ENCODE peak calls at places on chromosomes 6 and 20, in eight cellular contexts. R is cardiac fibroblast, Q is MM.1S, D is cardiac muscle cell, I is GM12865, U is astrocyte, H is right lobe of liver, O is fibroblast of the aortic adventitia. V is an unnamed sample.

GRCh38 chr6:38794682-38795081 is 79.6 kb downstream of the DNAH8 start:
- DNase-seq in R (no peak), Q (no peak), D (no peak), I (no peak), U (no peak), H (no peak), O (no peak), V (no peak)

GRCh38 chr6:31162463-31163165 is 4.2 kb downstream of the TCF19 start:
- DNase-seq in R (no peak), Q (no peak), D (no peak), I (no peak), U (no peak), H (no peak), O (no peak), V (no peak)

GRCh38 chr6:158564243-158565121 is 4.6 kb downstream of the TMEM181 start:
- DNase-seq in R (no peak), Q (no peak), D (no peak), I (no peak), U (no peak), H (peak; percentile 40), O (no peak), V (no peak)

GRCh38 chr6:46042355-46042999 is 26.8 kb upstream of the CLIC5 start:
- DNase-seq in R (peak; percentile 67), Q (peak; percentile 35), D (peak; percentile 65), I (peak; percentile 41), U (peak; percentile 24), H (no peak), O (peak; percentile 42), V (no peak)

GRCh38 chr20:59632426-59633113 is 28.2 kb downstream of the PHACTR3 start:
- DNase-seq in R (no peak), Q (no peak), D (no peak), I (no peak), U (no peak), H (no peak), O (no peak), V (no peak)

GRCh38 chr6:33298773-33299236 is at the start of gene RGL2:
- DNase-seq in R (peak; percentile 80), Q (peak; percentile 67), D (peak; percentile 63), I (peak; percentile 76), U (no peak), H (peak; percentile 85), O (peak; percentile 45), V (no peak)

GRCh38 chr6:53792973-53793317 is 1.9 kb upstream of the LRRC1 start:
- DNase-seq in R (no peak), Q (no peak), D (no peak), I (no peak), U (no peak), H (no peak), O (no peak), V (no peak)

GRCh38 chr6:169841907-169842606 is 90.6 kb downstream of the ERMARD start:
- DNase-seq in R (no peak), Q (no peak), D (no peak), I (no peak), U (no peak), H (no peak), O (no peak), V (no peak)

GRCh38 chr6:63589955-63590411 is 17.7 kb downstream of the LOC128125822 start:
- DNase-seq in R (no peak), Q (no peak), D (no peak), I (no peak), U (no peak), H (no peak), O (no peak), V (no peak)

GRCh38 chr6:46993846-46994245 is 48.3 kb downstream of the ADGRF1 start:
- DNase-seq in R (peak; percentile 40), Q (no peak), D (no peak), I (no peak), U (peak; percentile 99), H (no peak), O (peak; percentile 85), V (peak; percentile 2)

GRCh38 chr6:115896538-115897129 is 164.1 kb downstream of the FRK start:
- DNase-seq in R (peak; percentile 52), Q (peak; percentile 22), D (peak; percentile 49), I (peak; percentile 50), U (peak; percentile 19), H (no peak), O (peak; percentile 35), V (no peak)

GRCh38 chr20:16541226-16541625 is 32.0 kb downstream of the KIF16B start:
- DNase-seq in R (no peak), Q (no peak), D (no peak), I (no peak), U (no peak), H (peak; percentile 86), O (no peak), V (no peak)

GRCh38 chr6:135658916-135659315 is 161.4 kb upstream of the AHI1 start:
- DNase-seq in R (no peak), Q (no peak), D (no peak), I (no peak), U (no peak), H (no peak), O (no peak), V (no peak)

GRCh38 chr20:56322661-56323060 is 36.1 kb upstream of the FAM210B start:
- DNase-seq in R (no peak), Q (no peak), D (no peak), I (no peak), U (no peak), H (no peak), O (peak; percentile 50), V (no peak)

GRCh38 chr20:48718914-48719578 is 108.8 kb downstream of the PREX1 start:
- DNase-seq in R (no peak), Q (no peak), D (no peak), I (peak; percentile 74), U (no peak), H (no peak), O (no peak), V (no peak)

GRCh38 chr6:105832358-105832757 is 253.8 kb upstream of the PRDM1 start:
- DNase-seq in R (no peak), Q (no peak), D (no peak), I (no peak), U (no peak), H (no peak), O (no peak), V (no peak)

GRCh38 chr6:26202811-26203583 is 115.8 kb downstream of the HFE start:
- DNase-seq in R (no peak), Q (no peak), D (no peak), I (no peak), U (no peak), H (no peak), O (no peak), V (no peak)
- H3K4me3 ChIP-seq in R (no peak overlapping the region), Q (no peak overlapping the region), D (peak overlapping the region; percentile 72), I (no peak overlapping the region), U (no peak overlapping the region), H (no peak overlapping the region), O (no peak overlapping the region), V (no peak overlapping the region)

DNA sequence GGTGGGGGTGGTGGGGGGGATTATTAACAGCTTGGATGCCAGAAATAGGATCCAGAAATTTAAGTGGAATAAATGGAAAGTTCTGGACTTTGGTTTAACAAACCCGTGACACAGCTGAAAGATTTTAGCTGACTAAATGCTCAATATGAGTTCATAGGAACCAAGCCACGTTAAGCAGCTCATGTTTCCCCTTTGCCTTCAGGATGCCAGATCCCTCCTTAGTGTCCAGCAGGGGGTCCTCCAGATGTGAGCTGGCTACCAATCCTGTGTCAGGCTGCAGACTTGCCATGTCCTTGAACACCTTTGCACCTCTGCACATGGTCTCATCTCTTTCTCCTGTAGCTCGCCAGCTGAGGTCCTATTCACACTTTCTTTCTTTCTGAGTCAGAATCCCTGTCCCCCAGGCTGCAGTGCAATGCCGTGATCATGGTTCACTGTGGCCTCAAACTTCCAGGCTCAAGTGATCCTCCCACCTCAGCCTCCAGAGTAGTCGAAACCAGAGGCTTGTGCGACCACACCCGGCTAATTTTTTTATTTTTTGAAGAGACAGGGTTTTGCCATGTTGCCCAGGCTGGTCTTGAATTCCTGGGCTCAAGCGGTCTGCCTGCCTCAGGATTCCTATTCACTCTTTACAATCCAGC is 133.3 kb upstream of the ARMC2 start:
- DNase-seq in R (no peak), Q (no peak), D (no peak), I (no peak), U (no peak), H (no peak), O (peak; percentile 45), V (no peak)
- TF ChIP-seq CTCF in R (no peak), Q (no peak), D (peak; percentile 10), I (no peak), U (no peak), H (no peak), O (peak; percentile 9), V (peak; percentile 48)

DNA sequence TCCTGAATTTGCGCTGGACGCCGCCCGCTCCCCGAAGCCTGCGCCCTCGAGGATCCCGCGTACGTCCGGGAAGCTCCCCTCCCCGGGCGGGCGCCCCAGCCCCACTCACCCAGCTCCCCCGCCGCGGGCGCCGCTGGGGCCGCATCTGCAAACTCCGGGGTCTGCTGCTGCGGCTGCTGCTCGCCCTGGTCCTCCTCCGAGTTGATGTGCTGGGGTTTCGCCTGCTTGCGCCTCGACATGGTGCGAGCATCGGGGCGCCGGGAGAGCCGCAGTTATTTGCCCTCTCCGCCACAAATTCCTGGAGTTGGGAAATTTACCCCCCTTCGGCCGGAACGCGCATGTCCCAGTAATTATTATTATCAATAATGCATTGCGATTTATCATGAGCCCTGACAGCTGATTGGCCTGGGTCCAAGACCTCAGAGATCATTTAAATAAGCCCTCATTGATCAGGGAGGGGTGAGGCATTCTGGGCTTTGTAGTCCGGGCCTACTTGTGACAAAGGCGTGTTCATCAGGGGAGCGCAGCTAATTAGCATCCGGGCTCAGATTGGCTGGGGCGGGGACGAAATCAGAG is at the start of gene SALL4:
- DNase-seq in R (no peak), Q (no peak), D (peak; percentile 85), I (no peak), U (peak; percentile 21), H (no peak), O (peak; percentile 8), V (no peak)
- H3K4me3 ChIP-seq in R (peak within 1 kb of the TSS; percentile 47), Q (no peak within 1 kb of the TSS), D (peak within 1 kb of the TSS; percentile 79), I (no peak within 1 kb of the TSS), U (peak within 1 kb of the TSS; percentile 57), H (peak within 1 kb of the TSS; percentile 49), O (peak within 1 kb of the TSS; percentile 58), V (peak within 1 kb of the TSS; percentile 58)

GRCh38 chr6:119296036-119297035 is 53.2 kb downstream of the MAN1A1 start:
- DNase-seq in R (no peak), Q (no peak), D (no peak), I (no peak), U (peak; percentile 53), H (no peak), O (peak; percentile 12), V (no peak)
- TF ChIP-seq CTCF in R (no peak), Q (no peak), D (no peak), I (no peak), U (no peak), H (no peak), O (no peak), V (no peak)